ENCODE peak calls at places on chromosomes 3 and 15, in nine cellular contexts. M is bronchial epithelial cell, A is nephron progenitor cell, I is psoas muscle, G is brain microvascular endothelial cell, J is fibroblast of mammary gland, Z is HFF-Myc, Y is esophagus squamous epithelium, F is AG09319. U is an unnamed sample.

GRCh38 chr15:34812369-34812768 is 17.0 kb upstream of the ACTC1 start:
- DNase-seq in M (no peak), A (no peak), I (no peak), G (peak), J (peak), Z (no peak), Y (no peak), F (no peak), U (no peak)

GRCh38 chr15:97545799-97546198 is 414.7 kb upstream of the ARRDC4 start:
- DNase-seq in M (no peak), A (no peak), I (no peak), G (no peak), J (no peak), Z (no peak), Y (no peak), F (no peak), U (no peak)

GRCh38 chr15:92226020-92226612 is 167.6 kb upstream of the ST8SIA2 start:
- DNase-seq in M (peak), A (no peak), I (no peak), G (no peak), J (peak), Z (no peak), Y (no peak), F (no peak), U (no peak)

GRCh38 chr15:39084683-39085530 is 496.0 kb upstream of the THBS1 start:
- DNase-seq in M (peak), A (no peak), I (no peak), G (peak), J (peak), Z (peak), Y (no peak), F (peak), U (peak)

GRCh38 chr3:126104028-126104635 is 20.2 kb upstream of the SLC41A3 start:
- DNase-seq in M (no peak), A (no peak), I (no peak), G (no peak), J (no peak), Z (no peak), Y (no peak), F (no peak), U (no peak)

GRCh38 chr3:24199775-24200247 is 254.7 kb downstream of the NR1D2 start:
- DNase-seq in M (no peak), A (no peak), I (no peak), G (no peak), J (peak), Z (peak), Y (no peak), F (peak), U (no peak)

GRCh38 chr3:36919439-36920160 is 25.3 kb downstream of the TRANK1 start:
- DNase-seq in M (no peak), A (no peak), I (no peak), G (no peak), J (no peak), Z (no peak), Y (no peak), F (no peak), U (no peak)

GRCh38 chr15:93987068-93987467 is 244.3 kb upstream of the MCTP2 start:
- DNase-seq in M (no peak), A (no peak), I (no peak), G (no peak), J (no peak), Z (no peak), Y (no peak), F (no peak), U (no peak)

GRCh38 chr3:16864610-16865313 is 20.0 kb upstream of the PLCL2 start:
- DNase-seq in M (peak), A (no peak), I (no peak), G (peak), J (peak), Z (no peak), Y (no peak), F (no peak), U (no peak)

GRCh38 chr3:116057403-116058006 is 387.8 kb downstream of the LSAMP start:
- DNase-seq in M (no peak), A (no peak), I (no peak), G (no peak), J (no peak), Z (no peak), Y (no peak), F (no peak), U (no peak)

GRCh38 chr3:171781711-171782127 is 28.6 kb downstream of the PLD1 start:
- DNase-seq in M (peak), A (no peak), I (no peak), G (no peak), J (peak), Z (no peak), Y (no peak), F (no peak), U (no peak)

GRCh38 chr3:111801697-111802655 is 57.1 kb upstream of the PHLDB2 start:
- DNase-seq in M (peak), A (no peak), I (no peak), G (peak), J (peak), Z (peak), Y (no peak), F (peak), U (peak)

GRCh38 chr3:108441081-108441507 is 69.3 kb downstream of the MYH15 start:
- DNase-seq in M (no peak), A (peak), I (no peak), G (no peak), J (peak), Z (no peak), Y (no peak), F (no peak), U (no peak)

GRCh38 chr3:99837715-99838114 is 20.1 kb downstream of the CMSS1 start:
- DNase-seq in M (no peak), A (no peak), I (no peak), G (no peak), J (no peak), Z (no peak), Y (no peak), F (no peak), U (no peak)

GRCh38 chr15:90086868-90087268 is 15.4 kb downstream of the IDH2 start:
- DNase-seq in M (peak), A (peak), I (no peak), G (no peak), J (peak), Z (no peak), Y (no peak), F (no peak), U (no peak)

GRCh38 chr3:97821413-97821809 is 400 bp upstream of the CRYBG3 start:
- DNase-seq in M (peak), A (peak), I (peak), G (peak), J (peak), Z (no peak), Y (no peak), F (no peak), U (peak)

GRCh38 chr3:102233881-102234280 is 200.9 kb upstream of the ZPLD1 start:
- DNase-seq in M (no peak), A (peak), I (no peak), G (no peak), J (no peak), Z (no peak), Y (no peak), F (no peak), U (no peak)

GRCh38 chr15:82312611-82313349 is 36.5 kb downstream of the GOLGA6L10 start:
- DNase-seq in M (peak), A (no peak), I (no peak), G (no peak), J (peak), Z (no peak), Y (no peak), F (no peak), U (no peak)

GRCh38 chr3:24830230-24831152 is 335.8 kb upstream of the THRB start:
- DNase-seq in M (no peak), A (peak), I (peak), G (no peak), J (no peak), Z (no peak), Y (no peak), F (no peak), U (peak)

GRCh38 chr15:67782592-67782991 is 42.7 kb upstream of the SKOR1 start:
- DNase-seq in M (no peak), A (no peak), I (no peak), G (no peak), J (no peak), Z (no peak), Y (no peak), F (no peak), U (no peak)

GRCh38 chr3:14347110-14347509 is 55.3 kb upstream of the SLC6A6 start:
- DNase-seq in M (no peak), A (no peak), I (no peak), G (no peak), J (no peak), Z (no peak), Y (no peak), F (no peak), U (no peak)

GRCh38 chr3:182083112-182083511 is 371.4 kb downstream of the SOX2 start:
- DNase-seq in M (peak), A (no peak), I (no peak), G (no peak), J (no peak), Z (no peak), Y (no peak), F (no peak), U (no peak)

GRCh38 chr3:75985432-75985831 is 200.1 kb upstream of the ZNF717 start:
- DNase-seq in M (no peak), A (no peak), I (no peak), G (no peak), J (no peak), Z (no peak), Y (no peak), F (no peak), U (no peak)

GRCh38 chr3:136938334-136938733 is 19.4 kb upstream of the IL20RB start:
- DNase-seq in M (peak), A (no peak), I (no peak), G (peak), J (peak), Z (no peak), Y (no peak), F (no peak), U (no peak)

GRCh38 chr3:187261541-187261969 is 30.0 kb downstream of the MASP1 start:
- DNase-seq in M (peak), A (no peak), I (no peak), G (no peak), J (peak), Z (peak), Y (no peak), F (peak), U (no peak)

GRCh38 chr3:151011427-151011826 is 38.9 kb upstream of the CLRN1 start:
- DNase-seq in M (peak), A (no peak), I (no peak), G (no peak), J (peak), Z (peak), Y (no peak), F (no peak), U (no peak)

GRCh38 chr3:115615001-115615447 is 8.3 kb upstream of the GAP43 start:
- DNase-seq in M (peak), A (no peak), I (no peak), G (peak), J (peak), Z (no peak), Y (no peak), F (no peak), U (no peak)

GRCh38 chr3:151798476-151798875 is 15.4 kb upstream of the AADAC start:
- DNase-seq in M (no peak), A (no peak), I (no peak), G (peak), J (peak), Z (no peak), Y (no peak), F (no peak), U (no peak)

GRCh38 chr15:92466834-92467233 is 73.2 kb downstream of the ST8SIA2 start:
- DNase-seq in M (no peak), A (no peak), I (no peak), G (no peak), J (no peak), Z (no peak), Y (no peak), F (no peak), U (no peak)

GRCh38 chr3:12916159-12916558 is 74.8 kb upstream of the RPL32 start:
- DNase-seq in M (no peak), A (no peak), I (no peak), G (no peak), J (no peak), Z (no peak), Y (no peak), F (no peak), U (no peak)

GRCh38 chr15:84151205-84151931 is 84.2 kb upstream of the GOLGA6L4 start:
- DNase-seq in M (no peak), A (peak), I (no peak), G (no peak), J (no peak), Z (no peak), Y (no peak), F (no peak), U (no peak)

GRCh38 chr15:89457086-89457485 is 39.3 kb downstream of the RHCG start:
- DNase-seq in M (peak), A (no peak), I (no peak), G (peak), J (peak), Z (no peak), Y (no peak), F (no peak), U (no peak)

GRCh38 chr3:112131111-112131510 is 1.9 kb downstream of the GCSAM start:
- DNase-seq in M (no peak), A (no peak), I (no peak), G (no peak), J (no peak), Z (no peak), Y (no peak), F (no peak), U (no peak)

GRCh38 chr15:53000412-53000811 is 210.3 kb upstream of the ONECUT1 start:
- DNase-seq in M (no peak), A (no peak), I (no peak), G (no peak), J (no peak), Z (no peak), Y (no peak), F (no peak), U (no peak)

GRCh38 chr15:94844188-94844532 is 612.8 kb downstream of the MCTP2 start:
- DNase-seq in M (no peak), A (no peak), I (no peak), G (no peak), J (no peak), Z (no peak), Y (no peak), F (no peak), U (no peak)

GRCh38 chr3:182970811-182971418 is 9.4 kb downstream of the DCUN1D1 start:
- DNase-seq in M (peak), A (no peak), I (no peak), G (no peak), J (no peak), Z (no peak), Y (no peak), F (no peak), U (no peak)

GRCh38 chr3:25897019-25897418 is 107.1 kb downstream of the OXSM start:
- DNase-seq in M (no peak), A (peak), I (no peak), G (peak), J (no peak), Z (no peak), Y (no peak), F (no peak), U (no peak)
- TF ChIP-seq CTCF in M (peak), A (peak), I (no peak), G (peak), J (peak), Z (peak), Y (peak), F (no peak), U (no peak)

GRCh38 chr3:107238787-107239186 is 138.5 kb upstream of the CCDC54 start:
- DNase-seq in M (no peak), A (no peak), I (no peak), G (no peak), J (no peak), Z (no peak), Y (no peak), F (no peak), U (no peak)

GRCh38 chr3:107242579-107242978 is 134.7 kb upstream of the CCDC54 start:
- DNase-seq in M (no peak), A (no peak), I (no peak), G (no peak), J (no peak), Z (no peak), Y (no peak), F (no peak), U (no peak)

GRCh38 chr3:107240183-107241091 is 136.8 kb upstream of the CCDC54 start:
- DNase-seq in M (peak), A (peak), I (peak), G (peak), J (peak), Z (no peak), Y (no peak), F (peak), U (peak)

GRCh38 chr3:107239703-107240102 is 137.5 kb upstream of the CCDC54 start:
- DNase-seq in M (no peak), A (no peak), I (no peak), G (no peak), J (no peak), Z (no peak), Y (no peak), F (no peak), U (no peak)

GRCh38 chr3:107241217-107241616 is 136.0 kb upstream of the CCDC54 start:
- DNase-seq in M (peak), A (peak), I (peak), G (no peak), J (peak), Z (no peak), Y (no peak), F (no peak), U (peak)
- TF ChIP-seq CTCF in M (peak), A (no peak), I (no peak), G (peak), J (no peak), Z (no peak), Y (no peak), F (peak), U (no peak)

DNA sequence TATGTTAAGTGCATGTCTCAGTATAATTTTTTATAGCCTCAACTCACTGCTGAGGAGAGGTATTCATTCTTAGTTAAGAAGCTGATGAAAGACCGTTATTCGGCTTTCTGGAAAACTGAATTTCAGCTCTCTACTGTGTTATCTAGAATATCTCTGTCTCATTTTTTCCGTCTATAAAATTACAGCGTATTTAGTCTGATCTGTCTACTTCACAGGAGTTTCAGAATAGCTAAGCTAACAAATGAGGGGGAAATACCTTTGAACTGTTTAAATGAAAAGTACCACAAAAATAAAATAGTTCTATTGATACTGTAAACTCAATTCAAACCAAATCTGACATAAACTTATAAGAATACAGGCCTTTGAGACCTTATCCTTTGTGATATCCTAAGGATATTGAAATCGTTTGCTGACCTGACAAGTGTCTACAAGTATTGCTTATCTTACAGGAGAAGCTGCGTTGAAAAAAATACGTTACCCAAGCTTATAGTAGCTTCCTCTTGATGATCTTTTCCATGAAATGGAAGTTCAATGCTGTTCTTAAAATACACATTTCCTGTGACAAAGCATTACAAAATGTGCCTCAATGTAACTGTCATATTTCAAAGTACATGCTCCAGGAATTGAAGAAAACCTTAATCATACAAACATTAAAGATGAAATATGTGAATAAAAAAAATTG is 104.6 kb downstream of the IL1RAP start:
- DNase-seq in M (peak), A (no peak), I (no peak), G (no peak), J (no peak), Z (no peak), Y (no peak), F (no peak), U (no peak)
- TF ChIP-seq CTCF in M (no peak), A (no peak), I (no peak), G (no peak), J (no peak), Z (no peak), Y (no peak), F (no peak), U (no peak)

GRCh38 chr3:31670722-31671121 is 138.0 kb downstream of the STT3B start:
- DNase-seq in M (no peak), A (no peak), I (no peak), G (no peak), J (no peak), Z (no peak), Y (no peak), F (no peak), U (no peak)
- TF ChIP-seq CTCF in M (no peak), A (no peak), I (no peak), G (no peak), J (no peak), Z (no peak), Y (no peak), F (no peak), U (no peak)

GRCh38 chr3:179852117-179852886 is 184.4 kb downstream of the PEX5L start:
- DNase-seq in M (peak), A (no peak), I (no peak), G (peak), J (peak), Z (no peak), Y (no peak), F (no peak), U (no peak)
- TF ChIP-seq CTCF in M (no peak), A (no peak), I (no peak), G (peak), J (peak), Z (peak), Y (no peak), F (peak), U (no peak)

DNA sequence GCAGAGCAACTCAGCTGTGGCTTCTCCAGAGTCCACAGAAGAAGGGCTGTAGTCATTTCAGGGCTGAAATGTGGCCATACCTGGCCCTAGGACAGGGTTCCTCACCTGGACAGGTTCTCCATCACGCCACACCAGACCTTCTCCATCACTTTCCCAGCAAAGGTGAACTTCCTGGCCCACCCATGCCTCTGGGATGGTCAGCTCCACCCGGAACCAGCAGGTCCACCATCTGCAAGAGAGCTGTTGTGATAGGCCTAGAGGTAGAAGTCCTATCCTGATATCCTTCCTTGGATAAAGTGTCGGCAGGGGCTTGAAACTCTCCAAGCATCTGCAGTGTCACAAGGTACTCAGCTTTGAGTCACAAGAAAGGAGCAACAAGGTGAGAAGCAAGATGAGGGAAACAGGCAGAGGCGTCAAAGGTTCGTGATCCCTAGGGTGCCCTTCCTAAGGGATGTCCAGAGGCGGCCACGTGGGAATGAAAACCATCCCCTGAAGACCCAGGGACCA is 948 bp downstream of the MAN2C1 start:
- DNase-seq in M (no peak), A (no peak), I (no peak), G (no peak), J (no peak), Z (no peak), Y (no peak), F (no peak), U (no peak)
- TF ChIP-seq CTCF in M (no peak), A (no peak), I (no peak), G (no peak), J (no peak), Z (no peak), Y (no peak), F (no peak), U (no peak)

DNA sequence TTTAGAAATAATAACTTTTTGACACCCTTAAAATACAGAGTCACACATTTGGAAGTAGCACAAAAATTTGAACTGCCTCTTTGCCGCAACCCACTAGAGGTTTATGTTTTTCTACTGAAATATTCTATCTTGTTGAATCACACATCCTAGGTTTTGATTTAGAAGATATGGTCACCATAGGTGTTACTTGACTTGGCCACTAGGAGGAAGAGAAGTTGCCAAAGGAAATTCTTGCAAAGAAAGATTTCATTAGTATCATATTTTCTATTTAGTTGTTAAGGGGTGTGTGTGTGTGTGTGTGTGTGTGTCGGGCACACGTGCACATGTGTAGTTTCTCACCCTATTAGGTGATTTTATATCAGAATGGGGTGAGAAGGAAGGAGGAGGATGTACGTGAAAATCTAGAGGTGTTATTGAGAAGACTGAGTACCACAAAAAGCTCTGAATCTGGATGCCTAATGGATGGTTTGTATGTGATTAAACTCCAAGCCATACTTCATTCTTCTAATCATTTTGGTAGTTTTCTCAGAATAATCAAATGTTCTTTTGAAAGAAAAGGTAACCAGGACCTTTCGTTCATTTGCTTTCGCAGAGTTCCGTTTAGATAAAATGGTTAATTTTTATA is 31.5 kb downstream of the ZFAND6 start:
- DNase-seq in M (no peak), A (no peak), I (no peak), G (no peak), J (peak), Z (no peak), Y (no peak), F (no peak), U (no peak)
- TF ChIP-seq CTCF in M (no peak), A (no peak), I (peak), G (peak), J (peak), Z (peak), Y (peak), F (peak), U (no peak)